ENCODE peak calls at places on chromosomes 4 and X, in six cellular contexts. One of them, this sample, is unnamed.

GRCh38 chrX:98605941-98606340 is 1722.2 kb downstream of the RPA4 start:
- DNase-seq in nephron progenitor cell: no peak
- DNase-seq in KBM-7: no peak
- DNase-seq in HEK293T: no peak
- DNase-seq in naive B cell: no peak
- DNase-seq in Right ventricle myocardium superior: no peak
- DNase-seq in this sample: no peak

GRCh38 chrX:29275928-29276327 is 688.7 kb downstream of the IL1RAPL1 start:
- DNase-seq in nephron progenitor cell: no peak
- DNase-seq in KBM-7: no peak
- DNase-seq in HEK293T: no peak
- DNase-seq in naive B cell: no peak
- DNase-seq in Right ventricle myocardium superior: no peak
- DNase-seq in this sample: no peak

GRCh38 chr4:84126061-84126787 is 372.9 kb downstream of the NKX6-1 start:
- DNase-seq in nephron progenitor cell: no peak
- DNase-seq in KBM-7: no peak
- DNase-seq in HEK293T: no peak
- DNase-seq in naive B cell: no peak
- DNase-seq in Right ventricle myocardium superior: no peak
- DNase-seq in this sample: no peak

GRCh38 chr4:128604840-128605239 is 204.7 kb upstream of the JADE1 start:
- DNase-seq in nephron progenitor cell: no peak
- DNase-seq in KBM-7: peak
- DNase-seq in HEK293T: no peak
- DNase-seq in naive B cell: no peak
- DNase-seq in Right ventricle myocardium superior: no peak
- DNase-seq in this sample: no peak

GRCh38 chr4:18695733-18696527 is 674.4 kb upstream of the LCORL start:
- DNase-seq in nephron progenitor cell: no peak
- DNase-seq in KBM-7: no peak
- DNase-seq in HEK293T: no peak
- DNase-seq in naive B cell: no peak
- DNase-seq in Right ventricle myocardium superior: no peak
- DNase-seq in this sample: no peak

GRCh38 chr4:127131527-127131926 is 501.2 kb upstream of the INTU start:
- DNase-seq in nephron progenitor cell: no peak
- DNase-seq in KBM-7: no peak
- DNase-seq in HEK293T: no peak
- DNase-seq in naive B cell: no peak
- DNase-seq in Right ventricle myocardium superior: no peak
- DNase-seq in this sample: no peak

GRCh38 chr4:93147524-93148212 is 680.9 kb upstream of the ATOH1 start:
- DNase-seq in nephron progenitor cell: peak
- DNase-seq in KBM-7: no peak
- DNase-seq in HEK293T: peak
- DNase-seq in naive B cell: no peak
- DNase-seq in Right ventricle myocardium superior: no peak
- DNase-seq in this sample: no peak

GRCh38 chr4:107757860-107758476 is 37.9 kb upstream of the PAPSS1 start:
- DNase-seq in nephron progenitor cell: no peak
- DNase-seq in KBM-7: peak
- DNase-seq in HEK293T: peak
- DNase-seq in naive B cell: peak
- DNase-seq in Right ventricle myocardium superior: no peak
- DNase-seq in this sample: no peak

GRCh38 chrX:15384304-15384703 is at the start of gene VEGFD:
- DNase-seq in nephron progenitor cell: no peak
- DNase-seq in KBM-7: no peak
- DNase-seq in HEK293T: no peak
- DNase-seq in naive B cell: no peak
- DNase-seq in Right ventricle myocardium superior: no peak
- DNase-seq in this sample: no peak

GRCh38 chrX:9542765-9543119 is 77.9 kb downstream of the TBL1X start:
- DNase-seq in nephron progenitor cell: no peak
- DNase-seq in KBM-7: no peak
- DNase-seq in HEK293T: no peak
- DNase-seq in naive B cell: no peak
- DNase-seq in Right ventricle myocardium superior: no peak
- DNase-seq in this sample: no peak